ENCODE peak calls at places on chromosomes 16 and 17, in ten cellular contexts. E is foreskin fibroblast; W is right lobe of liver; F is fibroblast of villous mesenchyme; Q is mesendoderm; T is CD4-positive, CD25-positive, alpha-beta regulatory T cell; I is IMR-90; B is GM06990; P is kidney; S is GM23248. K is an unnamed sample.
A peak's percentile ranks its signal among the peaks of the same experiment; 100 is the strongest.

GRCh38 chr16:12235110-12235509 is 258.6 kb downstream of the SNX29 start:
- DNase-seq in E (no peak), W (no peak), F (no peak), Q (no peak), T (no peak), I (no peak), B (no peak), P (no peak), S (no peak), K (no peak)

GRCh38 chr17:21388066-21388465 is 11.9 kb downstream of the KCNJ12 start:
- DNase-seq in E (no peak), W (no peak), F (no peak), Q (no peak), T (no peak), I (no peak), B (no peak), P (no peak), S (no peak), K (no peak)

GRCh38 chr17:83160443-83161297 is 81.3 kb downstream of the METRNL start:
- DNase-seq in E (no peak), W (no peak), F (no peak), Q (no peak), T (no peak), I (no peak), B (no peak), P (no peak), S (no peak), K (no peak)

GRCh38 chr16:14148569-14148968 is 77.5 kb downstream of the MRTFB start:
- DNase-seq in E (no peak), W (no peak), F (no peak), Q (no peak), T (no peak), I (peak; percentile 5), B (no peak), P (no peak), S (peak; percentile 6), K (no peak)

GRCh38 chr16:14505846-14506245 is 124.2 kb downstream of the PARN start:
- DNase-seq in E (peak; percentile 34), W (no peak), F (peak; percentile 47), Q (no peak), T (no peak), I (peak; percentile 79), B (no peak), P (no peak), S (peak; percentile 73), K (peak; percentile 43)

GRCh38 chr16:12289175-12290063 is 312.9 kb downstream of the SNX29 start:
- DNase-seq in E (no peak), W (no peak), F (no peak), Q (no peak), T (no peak), I (no peak), B (no peak), P (no peak), S (no peak), K (no peak)

GRCh38 chr17:76307299-76307965 is 644 bp downstream of the QRICH2 start:
- DNase-seq in E (no peak), W (no peak), F (no peak), Q (no peak), T (no peak), I (no peak), B (peak; percentile 8), P (no peak), S (no peak), K (no peak)

GRCh38 chr16:68798398-68798797 is 44.9 kb upstream of the TANGO6 start:
- DNase-seq in E (no peak), W (no peak), F (no peak), Q (no peak), T (no peak), I (no peak), B (no peak), P (no peak), S (no peak), K (no peak)

GRCh38 chr16:88469615-88470395 is 16.7 kb downstream of the ZFPM1 start:
- DNase-seq in E (no peak), W (no peak), F (no peak), Q (no peak), T (peak; percentile 78), I (no peak), B (no peak), P (no peak), S (no peak), K (no peak)

GRCh38 chr17:80132906-80133625 is 13.9 kb downstream of the EIF4A3 start:
- DNase-seq in E (no peak), W (no peak), F (no peak), Q (no peak), T (no peak), I (no peak), B (no peak), P (no peak), S (no peak), K (no peak)

GRCh38 chr17:50272246-50272645 is 2.0 kb upstream of the TMEM92 start:
- DNase-seq in E (no peak), W (no peak), F (no peak), Q (no peak), T (no peak), I (no peak), B (no peak), P (peak; percentile 43), S (no peak), K (no peak)

GRCh38 chr17:22671110-22671509 is 978.8 kb downstream of the KCNJ18 start:
- DNase-seq in E (no peak), W (no peak), F (no peak), Q (no peak), T (no peak), I (no peak), B (no peak), P (no peak), S (no peak), K (no peak)

GRCh38 chr17:64984181-64984580 is 64.9 kb upstream of the LRRC37A3 start:
- DNase-seq in E (no peak), W (no peak), F (no peak), Q (no peak), T (no peak), I (no peak), B (no peak), P (no peak), S (no peak), K (no peak)

GRCh38 chr17:1420981-1421380 is 21.0 kb upstream of the YWHAE start:
- DNase-seq in E (no peak), W (no peak), F (no peak), Q (no peak), T (no peak), I (no peak), B (no peak), P (no peak), S (no peak), K (no peak)

GRCh38 chr17:37476431-37477130 is 13.1 kb upstream of the DUSP14 start:
- DNase-seq in E (peak; percentile 62), W (no peak), F (peak; percentile 63), Q (peak; percentile 44), T (no peak), I (peak; percentile 55), B (no peak), P (no peak), S (peak; percentile 70), K (no peak)

GRCh38 chr16:57242650-57243049 is 2.4 kb upstream of the ARL2BP start:
- DNase-seq in E (no peak), W (no peak), F (no peak), Q (no peak), T (no peak), I (no peak), B (no peak), P (peak; percentile 30), S (no peak), K (no peak)
- H3K4me3 ChIP-seq in E (no peak overlapping the region), W (no peak overlapping the region), F (no peak overlapping the region), Q (no peak overlapping the region), T (no peak overlapping the region), I (no peak overlapping the region), B (no peak overlapping the region), P (no peak overlapping the region), S (no peak overlapping the region), K (no peak overlapping the region)

GRCh38 chr17:81419886-81420768 is 24.9 kb downstream of the BAHCC1 start:
- DNase-seq in E (peak; percentile 56), W (no peak), F (peak; percentile 57), Q (no peak), T (no peak), I (no peak), B (no peak), P (no peak), S (peak; percentile 50), K (no peak)
- H3K4me3 ChIP-seq in E (no peak overlapping the region), W (no peak overlapping the region), F (peak overlapping the region; percentile 35), Q (no peak overlapping the region), T (no peak overlapping the region), I (no peak overlapping the region), B (no peak overlapping the region), P (no peak overlapping the region), S (peak overlapping the region; percentile 52), K (peak overlapping the region; percentile 13)

DNA sequence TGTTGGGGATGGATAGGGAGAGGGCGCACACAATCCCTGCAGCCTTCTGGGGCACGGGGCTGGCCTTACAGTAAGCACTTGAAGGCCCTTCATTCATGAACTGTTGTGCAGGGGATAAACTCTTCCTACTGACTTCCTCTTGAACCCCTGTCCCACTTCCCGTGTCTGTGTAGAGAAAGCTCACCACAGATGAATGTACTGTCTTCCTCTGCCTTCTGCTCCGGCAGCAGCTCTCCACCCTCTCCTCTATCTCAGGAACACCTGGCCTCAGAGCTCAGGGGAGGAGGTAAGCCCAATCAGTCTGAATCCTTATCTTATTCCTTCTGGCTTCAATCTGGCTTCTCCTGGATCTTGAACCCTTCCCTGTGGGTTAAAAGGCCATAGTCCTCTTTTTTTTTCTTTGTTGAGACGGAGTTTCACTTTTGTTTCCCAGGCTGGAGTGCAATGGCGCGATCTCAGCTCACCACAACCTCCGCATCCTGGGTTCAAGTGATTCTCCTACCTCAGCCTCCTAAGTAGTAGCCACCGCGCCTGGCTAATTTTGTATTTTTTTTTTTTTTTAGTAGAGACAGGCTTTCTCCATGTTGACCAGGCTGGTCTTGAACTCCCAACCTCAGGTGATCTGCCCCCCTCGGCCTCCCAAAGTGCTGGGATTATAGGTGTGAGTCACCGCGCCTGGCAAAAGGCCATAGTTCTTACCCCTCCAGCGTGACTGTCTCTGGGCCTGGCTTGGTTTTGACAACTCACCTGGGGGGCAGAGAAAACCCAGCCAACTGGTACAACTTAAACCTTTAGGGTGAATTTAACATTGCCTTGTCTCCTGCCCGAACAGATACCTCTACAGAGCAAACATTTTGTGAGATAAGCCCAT is 7.2 kb upstream of the SLC52A1 start:
- DNase-seq in E (no peak), W (no peak), F (no peak), Q (no peak), T (peak; percentile 57), I (no peak), B (no peak), P (no peak), S (no peak), K (no peak)
- H3K4me3 ChIP-seq in E (no peak overlapping the region), W (no peak overlapping the region), F (no peak overlapping the region), Q (no peak overlapping the region), T (peak overlapping the region; percentile 71), I (no peak overlapping the region), B (no peak overlapping the region), P (no peak overlapping the region), S (no peak overlapping the region), K (no peak overlapping the region)

DNA sequence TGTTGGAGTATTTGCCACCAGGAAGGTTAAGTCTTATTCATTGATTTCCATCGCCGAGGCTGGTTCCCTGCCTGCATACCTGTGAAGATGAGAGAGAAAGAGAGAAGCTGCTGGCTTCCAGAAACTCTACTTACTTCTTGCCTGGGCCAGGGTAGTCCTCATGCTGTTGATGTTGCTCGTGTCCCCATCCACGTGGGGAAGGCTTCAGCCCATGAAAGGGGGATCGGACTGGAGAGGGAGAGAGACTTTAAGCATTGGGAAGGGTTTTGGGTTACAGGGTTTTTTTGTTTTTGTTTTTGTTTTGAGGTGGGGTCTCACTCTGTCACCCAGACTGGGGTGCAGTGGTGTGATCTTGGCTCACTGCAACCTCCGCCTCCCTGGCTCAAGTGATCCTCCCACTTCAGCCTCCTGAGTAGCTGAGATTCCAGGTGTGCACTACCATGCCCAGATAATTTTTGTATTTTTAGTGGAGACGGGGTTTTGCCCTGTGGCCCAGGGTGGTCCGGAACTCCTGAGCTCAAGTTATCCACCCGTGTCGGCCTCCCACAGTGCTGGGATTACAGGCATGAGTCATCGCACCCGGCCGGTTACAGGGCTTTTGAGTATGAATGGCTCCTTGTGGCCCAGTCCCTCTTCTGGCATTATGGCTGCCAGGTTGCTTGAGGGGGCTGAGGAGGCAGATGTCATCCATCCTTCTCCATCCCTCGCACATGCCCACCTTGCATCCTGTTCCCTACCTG is 26.6 kb downstream of the ITGB3 start:
- DNase-seq in E (no peak), W (no peak), F (peak; percentile 57), Q (no peak), T (no peak), I (peak; percentile 48), B (no peak), P (peak; percentile 90), S (peak; percentile 50), K (no peak)
- H3K4me3 ChIP-seq in E (no peak overlapping the region), W (no peak overlapping the region), F (no peak overlapping the region), Q (no peak overlapping the region), T (no peak overlapping the region), I (no peak overlapping the region), B (no peak overlapping the region), P (no peak overlapping the region), S (peak overlapping the region; percentile 12), K (no peak overlapping the region)

K was measured in skeletal muscle cell.